ENCODE peak calls at places on chromosome 20, in ten cellular contexts. G is fibroblast of the aortic adventitia, B is OCI-LY7, J is ovary, P is adrenal gland, Y is breast epithelium, C is pancreas, K is IMR-90, E is neural progenitor cell, V is psoas muscle. N is an unnamed sample.

GRCh38 chr20:47493954-47494293 is 7.8 kb upstream of the NCOA3 start:
- DNase-seq in G (no peak), B (no peak), J (no peak), P (no peak), Y (no peak), C (peak), K (no peak), E (no peak), V (no peak), N (no peak)

GRCh38 chr20:31543966-31544598 is 29.8 kb downstream of the HM13 start:
- DNase-seq in G (peak), B (no peak), J (no peak), P (peak), Y (no peak), C (no peak), K (peak), E (no peak), V (no peak), N (peak)

GRCh38 chr20:47303736-47304135 is 52.8 kb downstream of the ZMYND8 start:
- DNase-seq in G (no peak), B (no peak), J (no peak), P (no peak), Y (no peak), C (no peak), K (no peak), E (no peak), V (no peak), N (no peak)

GRCh38 chr20:9503530-9504251 is 10.7 kb upstream of the LAMP5 start:
- DNase-seq in G (no peak), B (no peak), J (no peak), P (no peak), Y (no peak), C (no peak), K (peak), E (peak), V (no peak), N (no peak)

GRCh38 chr20:46558511-46558959 is 8.1 kb upstream of the OCSTAMP start:
- DNase-seq in G (peak), B (no peak), J (no peak), P (peak), Y (no peak), C (no peak), K (peak), E (peak), V (peak), N (no peak)

GRCh38 chr20:47256665-47257236 is 99.7 kb downstream of the ZMYND8 start:
- DNase-seq in G (peak), B (no peak), J (peak), P (no peak), Y (no peak), C (no peak), K (peak), E (no peak), V (no peak), N (no peak)

GRCh38 chr20:16748058-16748457 is at the start of gene OTOR:
- DNase-seq in G (no peak), B (no peak), J (no peak), P (no peak), Y (no peak), C (no peak), K (no peak), E (no peak), V (no peak), N (no peak)

GRCh38 chr20:35801865-35802264 is 30.1 kb downstream of the PHF20 start:
- DNase-seq in G (no peak), B (no peak), J (no peak), P (no peak), Y (no peak), C (no peak), K (no peak), E (no peak), V (no peak), N (no peak)

GRCh38 chr20:32040142-32040953 is 11.7 kb upstream of the HCK start:
- DNase-seq in G (no peak), B (peak), J (no peak), P (no peak), Y (no peak), C (no peak), K (no peak), E (no peak), V (peak), N (no peak)

GRCh38 chr20:7275628-7276237 is 508.2 kb downstream of the BMP2 start:
- DNase-seq in G (no peak), B (no peak), J (no peak), P (no peak), Y (no peak), C (no peak), K (no peak), E (no peak), V (no peak), N (no peak)

GRCh38 chr20:46324960-46325703 is 16.8 kb upstream of the CDH22 start:
- DNase-seq in G (peak), B (peak), J (no peak), P (peak), Y (no peak), C (no peak), K (peak), E (peak), V (no peak), N (no peak)

GRCh38 chr20:41956316-41957050 is 338.3 kb upstream of the CHD6 start:
- DNase-seq in G (no peak), B (peak), J (no peak), P (peak), Y (no peak), C (no peak), K (no peak), E (peak), V (no peak), N (no peak)

GRCh38 chr20:22796465-22797077 is 212.2 kb upstream of the FOXA2 start:
- DNase-seq in G (peak), B (no peak), J (no peak), P (no peak), Y (no peak), C (no peak), K (peak), E (no peak), V (no peak), N (no peak)

GRCh38 chr20:44001667-44002596 is 87.3 kb downstream of the TOX2 start:
- DNase-seq in G (no peak), B (no peak), J (no peak), P (peak), Y (no peak), C (no peak), K (no peak), E (no peak), V (no peak), N (no peak)

GRCh38 chr20:3796477-3797225 is 541 bp downstream of the CDC25B start:
- DNase-seq in G (no peak), B (peak), J (no peak), P (no peak), Y (no peak), C (no peak), K (no peak), E (peak), V (no peak), N (peak)

GRCh38 chr20:24796236-24796635 is 152.8 kb upstream of the CST7 start:
- DNase-seq in G (no peak), B (no peak), J (no peak), P (no peak), Y (no peak), C (no peak), K (no peak), E (no peak), V (no peak), N (no peak)

GRCh38 chr20:1965520-1966278 is 28.2 kb downstream of the PDYN start:
- DNase-seq in G (peak), B (peak), J (peak), P (peak), Y (peak), C (peak), K (peak), E (peak), V (peak), N (peak)

GRCh38 chr20:14632906-14633305 is 295.5 kb upstream of the FLRT3 start:
- DNase-seq in G (no peak), B (no peak), J (no peak), P (no peak), Y (no peak), C (no peak), K (no peak), E (no peak), V (no peak), N (no peak)

GRCh38 chr20:7858851-7859250 is 81.4 kb downstream of the HAO1 start:
- DNase-seq in G (no peak), B (no peak), J (no peak), P (no peak), Y (no peak), C (no peak), K (no peak), E (no peak), V (no peak), N (no peak)

GRCh38 chr20:49507741-49508434 is 25.4 kb upstream of the KCNB1 start:
- DNase-seq in G (no peak), B (no peak), J (no peak), P (no peak), Y (no peak), C (no peak), K (no peak), E (peak), V (no peak), N (no peak)

GRCh38 chr20:37932919-37933318 is 30.0 kb downstream of the VSTM2L start:
- DNase-seq in G (no peak), B (no peak), J (no peak), P (no peak), Y (no peak), C (no peak), K (no peak), E (no peak), V (no peak), N (no peak)

GRCh38 chr20:263701-264100 is 6.2 kb downstream of the DEFB132 start:
- DNase-seq in G (no peak), B (no peak), J (no peak), P (no peak), Y (no peak), C (no peak), K (no peak), E (no peak), V (no peak), N (no peak)

GRCh38 chr20:258269-258858 is 840 bp downstream of the DEFB132 start:
- DNase-seq in G (no peak), B (no peak), J (no peak), P (no peak), Y (no peak), C (no peak), K (no peak), E (no peak), V (no peak), N (no peak)

GRCh38 chr20:259991-260390 is 2.5 kb downstream of the DEFB132 start:
- DNase-seq in G (no peak), B (no peak), J (no peak), P (no peak), Y (no peak), C (no peak), K (no peak), E (no peak), V (no peak), N (no peak)

GRCh38 chr20:257419-257818 is at the start of gene DEFB132:
- DNase-seq in G (no peak), B (no peak), J (no peak), P (no peak), Y (no peak), C (no peak), K (no peak), E (no peak), V (no peak), N (no peak)

DNA sequence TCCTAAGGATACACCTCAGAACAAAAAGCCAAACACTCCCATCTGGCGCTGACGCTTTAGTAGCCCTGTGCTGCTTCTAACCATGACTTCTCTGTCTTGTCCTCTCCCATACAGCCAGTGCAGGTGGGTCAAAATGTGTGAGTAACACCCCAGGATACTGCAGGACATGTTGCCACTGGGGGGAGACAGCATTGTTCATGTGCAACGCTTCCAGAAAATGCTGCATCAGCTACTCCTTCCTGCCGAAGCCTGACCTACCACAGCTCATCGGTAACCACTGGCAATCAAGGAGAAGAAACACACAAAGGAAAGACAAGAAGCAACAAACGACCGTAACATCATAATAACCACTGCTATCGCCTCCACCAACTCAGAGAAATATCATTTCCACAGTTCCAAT is 1.4 kb downstream of the DEFB132 start:
- DNase-seq in G (peak), B (peak), J (no peak), P (no peak), Y (no peak), C (no peak), K (peak), E (no peak), V (no peak), N (no peak)
- TF ChIP-seq CTCF in G (peak), B (peak), J (no peak), P (no peak), Y (no peak), C (no peak), K (peak), E (no peak), V (no peak), N (no peak)

GRCh38 chr20:18032977-18033892 is 24.5 kb downstream of the OVOL2 start:
- DNase-seq in G (no peak), B (no peak), J (no peak), P (no peak), Y (no peak), C (no peak), K (peak), E (peak), V (no peak), N (peak)
- TF ChIP-seq CTCF in G (peak), B (no peak), J (no peak), P (no peak), Y (no peak), C (no peak), K (no peak), E (peak), V (no peak), N (no peak)

GRCh38 chr20:34515484-34516037 is 661 bp upstream of the DYNLRB1 start:
- DNase-seq in G (no peak), B (peak), J (peak), P (peak), Y (peak), C (peak), K (peak), E (peak), V (peak), N (peak)
- TF ChIP-seq CTCF in G (no peak), B (no peak), J (no peak), P (no peak), Y (no peak), C (no peak), K (no peak), E (no peak), V (no peak), N (no peak)

DNA sequence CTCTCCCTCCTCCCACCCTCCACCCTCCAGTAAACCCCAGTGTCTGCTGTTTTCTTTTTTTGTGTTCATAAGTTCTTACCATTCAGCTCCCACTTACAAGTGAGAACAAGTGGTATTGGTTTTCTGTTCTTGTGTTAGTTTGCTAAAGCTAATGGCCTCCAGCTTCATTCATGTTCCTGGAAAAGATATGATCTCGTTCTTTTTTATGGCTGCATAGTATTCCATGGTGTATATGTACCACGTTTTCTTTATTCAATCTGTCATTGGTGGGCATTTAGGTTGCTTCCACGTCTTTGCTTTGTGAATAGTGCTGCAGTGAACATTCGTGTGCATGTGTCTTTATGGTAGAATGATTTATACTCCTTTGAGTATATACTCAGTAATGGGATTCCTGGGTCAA is 42.7 kb upstream of the KCNG1 start:
- DNase-seq in G (no peak), B (no peak), J (no peak), P (no peak), Y (no peak), C (no peak), K (no peak), E (no peak), V (no peak), N (no peak)
- TF ChIP-seq CTCF in G (no peak), B (no peak), J (no peak), P (no peak), Y (no peak), C (no peak), K (no peak), E (no peak), V (no peak), N (no peak)

GRCh38 chr20:40880063-40880715 is 148.4 kb upstream of the TOP1 start:
- DNase-seq in G (no peak), B (peak), J (no peak), P (no peak), Y (peak), C (no peak), K (no peak), E (no peak), V (no peak), N (no peak)
- TF ChIP-seq CTCF in G (peak), B (peak), J (no peak), P (no peak), Y (no peak), C (no peak), K (no peak), E (no peak), V (no peak), N (no peak)

N was measured in kidney.